ENCODE peak calls at places on chromosomes 12 and 14, in ten cellular contexts. I is NCI-H69; Y is activated CD4-positive, alpha-beta T cell treated with anti-CD3 and anti-CD28 coated beads for 48 hours; K is astrocyte of the cerebellum; H is T-helper 1 cell; F is HFF-Myc; Z is stimulated activated CD4-positive, alpha-beta T cell treated with anti-CD3 and anti-CD28 coated beads, Interleukin-4, amount 100 ng/mL, for 48 hours; T is posterior vena cava; G is mesenchymal stem cell; L is fibroblast of the aortic adventitia. B is an unnamed sample.

GRCh38 chr14:50719911-50720759 is 52.0 kb upstream of the SAV1 start:
- DNase-seq in Y (no peak), T (no peak), I (no peak), Z (no peak), K (no peak), L (no peak), F (no peak), H (no peak), G (no peak), B (no peak)

GRCh38 chr14:92352158-92352985 is 29.4 kb downstream of the SLC24A4 start:
- DNase-seq in K (no peak), F (no peak), G (no peak), Y (peak; percentile 66), I (peak; percentile 55), Z (peak; percentile 40), L (peak; percentile 3), H (no peak), T (no peak), B (no peak)

GRCh38 chr12:75587340-75588106 is 76.1 kb upstream of the KRR1 start:
- DNase-seq in F (no peak), G (peak; percentile 29), Y (no peak), H (no peak), L (peak; percentile 54), K (no peak), I (no peak), T (no peak), Z (no peak), B (no peak)

GRCh38 chr14:74685054-74685453 is 27.8 kb downstream of the AREL1 start:
- DNase-seq in Y (no peak), T (no peak), K (no peak), I (no peak), H (no peak), G (no peak), F (no peak), L (no peak), Z (no peak), B (no peak)

GRCh38 chr12:8446642-8447547 is 8.9 kb upstream of the CLEC6A start:
- DNase-seq in I (no peak), Y (no peak), H (no peak), Z (no peak), G (no peak), T (no peak), F (no peak), L (no peak), K (no peak), B (no peak)

GRCh38 chr14:94582851-94583250 is 1.6 kb downstream of the SERPINA5 start:
- DNase-seq in K (no peak), Z (no peak), L (no peak), F (no peak), H (no peak), Y (no peak), I (no peak), G (no peak), T (no peak), B (no peak)

GRCh38 chr12:56862264-56862663 is 71.9 kb downstream of the SDR9C7 start:
- DNase-seq in Z (no peak), Y (no peak), L (no peak), F (no peak), H (no peak), K (no peak), T (no peak), G (no peak), I (no peak), B (no peak)

GRCh38 chr14:92254786-92255185 is 68.2 kb upstream of the SLC24A4 start:
- DNase-seq in T (peak; percentile 89), Y (no peak), F (no peak), H (no peak), I (peak; percentile 20), Z (no peak), G (peak; percentile 72), K (no peak), L (peak; percentile 52), B (no peak)

GRCh38 chr12:53054112-53054878 is 4.4 kb downstream of the TNS2 start:
- DNase-seq in G (peak; percentile 89), I (peak; percentile 99), T (peak; percentile 97), Y (peak; percentile 96), L (peak; percentile 83), H (peak; percentile 91), F (no peak), Z (peak; percentile 89), K (peak; percentile 71), B (peak; percentile 94)

GRCh38 chr14:21069388-21070082 is 569 bp upstream of the ARHGEF40 start:
- DNase-seq in F (no peak), Z (no peak), H (no peak), I (peak; percentile 54), Y (no peak), L (peak; percentile 47), G (peak; percentile 59), T (peak; percentile 87), K (no peak), B (no peak)

GRCh38 chr12:118357327-118358007 is 15.2 kb downstream of the TAOK3 start:
- DNase-seq in Y (peak; percentile 62), Z (no peak), G (peak; percentile 66), L (peak; percentile 74), I (peak; percentile 56), F (peak; percentile 60), T (no peak), H (no peak), K (no peak), B (peak; percentile 51)

GRCh38 chr14:100172811-100173210 is 13.4 kb upstream of the DEGS2 start:
- DNase-seq in I (no peak), G (no peak), F (no peak), Y (no peak), H (no peak), T (no peak), Z (no peak), L (no peak), K (no peak), B (no peak)

GRCh38 chr14:33556382-33557121 is 394.3 kb downstream of the EGLN3 start:
- DNase-seq in F (no peak), L (peak; percentile 56), T (no peak), K (no peak), I (no peak), Y (no peak), H (no peak), G (peak; percentile 30), Z (no peak), B (no peak)

GRCh38 chr14:101909371-101910096 is 54.8 kb upstream of the DYNC1H1 start:
- DNase-seq in I (no peak), Y (no peak), H (no peak), T (no peak), L (no peak), G (no peak), K (no peak), Z (no peak), F (no peak), B (no peak)

GRCh38 chr14:72675126-72675525 is 218.8 kb downstream of the DPF3 start:
- DNase-seq in F (no peak), K (no peak), Y (no peak), L (no peak), I (no peak), Z (no peak), G (no peak), H (no peak), T (no peak), B (no peak)

GRCh38 chr12:122040579-122041386 is 19.1 kb downstream of the BCL7A start:
- DNase-seq in Z (no peak), I (no peak), F (no peak), G (no peak), Y (no peak), K (no peak), T (no peak), H (no peak), L (no peak), B (no peak)

GRCh38 chr12:106227641-106228319 is 20.0 kb downstream of the CKAP4 start:
- DNase-seq in K (no peak), Z (no peak), L (peak; percentile 24), I (peak; percentile 63), G (peak; percentile 63), T (peak; percentile 84), F (no peak), Y (peak; percentile 51), H (no peak), B (peak; percentile 82)

GRCh38 chr12:41277019-41277770 is 89.1 kb downstream of the PDZRN4 start:
- DNase-seq in Y (peak; percentile 15), I (peak; percentile 83), T (no peak), G (peak; percentile 39), F (peak; percentile 14), L (peak; percentile 56), K (peak; percentile 23), H (no peak), Z (peak; percentile 1), B (no peak)

GRCh38 chr14:72651081-72651480 is 242.8 kb downstream of the DPF3 start:
- DNase-seq in L (peak; percentile 43), I (peak; percentile 19), Y (no peak), K (peak; percentile 24), Z (no peak), H (no peak), G (peak; percentile 13), T (no peak), F (no peak), B (no peak)

GRCh38 chr12:49972641-49973360 is at the start of gene AQP6:
- DNase-seq in I (no peak), F (no peak), T (no peak), Y (no peak), G (no peak), L (no peak), H (no peak), Z (no peak), K (no peak), B (no peak)

GRCh38 chr12:52080403-52081201 is 1.1 kb downstream of the SMIM41 start:
- DNase-seq in T (no peak), K (no peak), Z (no peak), L (no peak), F (no peak), G (peak; percentile 47), I (peak; percentile 66), Y (no peak), H (no peak), B (no peak)

GRCh38 chr14:67934087-67934486 is 114.5 kb downstream of the RAD51B start:
- DNase-seq in F (peak; percentile 82), T (no peak), G (peak; percentile 85), H (no peak), L (peak; percentile 93), Z (no peak), K (peak; percentile 77), Y (no peak), I (peak; percentile 89), B (no peak)

GRCh38 chr12:112970391-112970790 is 7.9 kb upstream of the OAS2 start:
- DNase-seq in G (no peak), H (no peak), I (no peak), F (no peak), K (no peak), Y (no peak), Z (no peak), L (no peak), T (no peak), B (no peak)

GRCh38 chr12:45727994-45728624 is 1.4 kb upstream of the ARID2 start:
- DNase-seq in F (no peak), Z (no peak), H (no peak), T (no peak), Y (no peak), L (no peak), K (no peak), G (no peak), I (peak; percentile 71), B (no peak)

GRCh38 chr14:24705840-24706239 is 71.8 kb upstream of the GZMB start:
- DNase-seq in K (no peak), L (no peak), T (no peak), F (no peak), Y (no peak), Z (no peak), G (no peak), I (no peak), H (no peak), B (no peak)

GRCh38 chr12:96578526-96579125 is 89.2 kb downstream of the CFAP54 start:
- DNase-seq in L (peak; percentile 77), K (peak; percentile 53), H (no peak), Y (no peak), I (peak; percentile 84), T (no peak), Z (no peak), G (peak; percentile 65), F (peak; percentile 50), B (no peak)

GRCh38 chr12:57626111-57626928 is 6.7 kb downstream of the B4GALNT1 start:
- DNase-seq in Y (no peak), K (no peak), H (no peak), F (no peak), T (no peak), L (no peak), Z (no peak), G (no peak), I (no peak), B (no peak)

GRCh38 chr12:104792570-104792969 is 165.5 kb downstream of the SLC41A2 start:
- DNase-seq in Z (no peak), L (peak; percentile 97), I (no peak), H (no peak), Y (no peak), T (no peak), F (peak; percentile 60), G (peak; percentile 71), K (peak; percentile 95), B (no peak)

B was measured in CD8-positive, alpha-beta T cell.